ENCODE peak calls at places on chromosomes 16 and 17, in nine cellular contexts. P is sigmoid colon, L is coronary artery, D is dorsolateral prefrontal cortex, Q is pancreas, O is AG04449, V is esophagus squamous epithelium, E is neural crest cell, C is cardiac fibroblast. W is an unnamed sample.

GRCh38 chr17:30530346-30531025 is 53.3 kb downstream of the GOSR1 start:
- DNase-seq in P (no peak), L (no peak), D (no peak), Q (no peak), O (peak; percentile 21), V (no peak), E (no peak), C (peak; percentile 63), W (no peak)

GRCh38 chr17:30590086-30590485 is 112.9 kb downstream of the GOSR1 start:
- DNase-seq in P (no peak), L (no peak), D (no peak), Q (no peak), O (no peak), V (no peak), E (no peak), C (no peak), W (no peak)

GRCh38 chr16:9016824-9017223 is 53.1 kb upstream of the USP7 start:
- DNase-seq in P (no peak), L (no peak), D (peak; percentile 38), Q (no peak), O (no peak), V (no peak), E (no peak), C (no peak), W (no peak)

GRCh38 chr17:80364091-80364691 is 50.8 kb upstream of the ENDOV start:
- DNase-seq in P (peak; percentile 65), L (no peak), D (peak; percentile 28), Q (no peak), O (no peak), V (no peak), E (peak; percentile 26), C (peak; percentile 10), W (peak; percentile 21)

GRCh38 chr17:17153071-17153470 is 53.1 kb downstream of the PLD6 start:
- DNase-seq in P (no peak), L (no peak), D (no peak), Q (no peak), O (no peak), V (no peak), E (no peak), C (no peak), W (peak; percentile 37)

GRCh38 chr17:20156196-20157077 is 147.3 kb downstream of the SPECC1 start:
- DNase-seq in P (no peak), L (no peak), D (no peak), Q (no peak), O (no peak), V (no peak), E (no peak), C (peak; percentile 61), W (peak; percentile 80)

GRCh38 chr17:76445697-76446448 is 7.1 kb downstream of the UBE2O start:
- DNase-seq in P (no peak), L (no peak), D (no peak), Q (no peak), O (no peak), V (no peak), E (no peak), C (no peak), W (no peak)

GRCh38 chr17:74873874-74874614 is 1.2 kb upstream of the FDXR start:
- DNase-seq in P (no peak), L (no peak), D (no peak), Q (no peak), O (no peak), V (no peak), E (no peak), C (no peak), W (no peak)

GRCh38 chr16:14289692-14290340 is 218.7 kb downstream of the MRTFB start:
- DNase-seq in P (no peak), L (no peak), D (no peak), Q (no peak), O (no peak), V (no peak), E (no peak), C (peak; percentile 52), W (peak; percentile 40)

GRCh38 chr17:70646673-70647072 is 477.3 kb downstream of the KCNJ2 start:
- DNase-seq in P (no peak), L (no peak), D (no peak), Q (no peak), O (no peak), V (no peak), E (no peak), C (no peak), W (no peak)

GRCh38 chr16:512802-513201 is 14.7 kb upstream of the CAPN15 start:
- DNase-seq in P (no peak), L (no peak), D (no peak), Q (no peak), O (no peak), V (no peak), E (no peak), C (no peak), W (no peak)

GRCh38 chr17:65243838-65244237 is 106.7 kb downstream of the RGS9 start:
- DNase-seq in P (no peak), L (no peak), D (peak; percentile 43), Q (no peak), O (no peak), V (no peak), E (peak; percentile 26), C (peak; percentile 56), W (peak; percentile 60)

GRCh38 chr17:77886387-77886728 is 72.1 kb upstream of the TNRC6C start:
- DNase-seq in P (no peak), L (no peak), D (no peak), Q (no peak), O (no peak), V (no peak), E (no peak), C (no peak), W (peak; percentile 69)

DNA sequence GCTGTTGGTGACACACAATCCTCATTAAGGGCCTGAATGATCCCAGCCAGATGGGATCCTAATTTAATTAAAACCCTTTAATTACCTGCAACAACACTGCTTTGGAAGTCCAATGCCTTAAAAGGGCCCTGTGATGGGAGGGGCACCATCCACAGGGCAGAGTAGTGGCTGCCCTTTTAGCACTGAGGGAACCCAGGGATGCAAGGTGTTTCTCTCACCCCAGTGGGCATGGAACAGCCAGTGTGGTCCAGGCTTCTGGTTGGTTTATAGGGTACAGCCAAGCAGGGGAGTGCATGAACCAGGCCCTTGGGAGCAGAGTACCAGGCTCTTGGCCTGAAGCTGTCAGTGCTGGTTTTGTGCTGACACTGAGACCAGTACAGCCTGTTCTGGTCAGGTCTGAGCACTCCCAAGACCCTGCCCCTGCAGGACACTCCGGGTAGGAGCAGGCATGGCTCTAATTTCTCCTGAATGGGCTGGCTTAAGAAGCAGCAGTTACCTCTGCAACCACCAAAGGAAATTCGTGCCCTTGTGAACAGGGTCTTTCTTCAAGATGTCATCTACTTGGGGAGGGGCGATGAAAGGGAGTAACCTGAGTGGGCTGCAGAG is 9.9 kb downstream of the NXPH3 start:
- DNase-seq in P (peak; percentile 46), L (no peak), D (no peak), Q (no peak), O (no peak), V (no peak), E (no peak), C (peak; percentile 19), W (no peak)
- TF ChIP-seq CTCF in P (peak; percentile 11), L (no peak), D (no peak), Q (no peak), O (no peak), V (no peak), E (peak; percentile 44), C (peak; percentile 34), W (no peak)

GRCh38 chr17:67218385-67218950 is 26.5 kb downstream of the HELZ start:
- DNase-seq in P (no peak), L (no peak), D (no peak), Q (no peak), O (no peak), V (no peak), E (no peak), C (peak; percentile 74), W (no peak)

GRCh38 chr17:67223924-67224323 is 21.1 kb downstream of the HELZ start:
- DNase-seq in P (no peak), L (no peak), D (no peak), Q (no peak), O (no peak), V (no peak), E (no peak), C (no peak), W (no peak)

GRCh38 chr17:67217446-67217845 is 27.6 kb downstream of the HELZ start:
- DNase-seq in P (no peak), L (no peak), D (no peak), Q (no peak), O (no peak), V (no peak), E (no peak), C (no peak), W (no peak)

GRCh38 chr17:67216544-67217320 is 28.3 kb downstream of the HELZ start:
- DNase-seq in P (no peak), L (no peak), D (no peak), Q (no peak), O (no peak), V (no peak), E (no peak), C (no peak), W (no peak)

GRCh38 chr17:67221062-67221998 is 23.7 kb downstream of the HELZ start:
- DNase-seq in P (no peak), L (no peak), D (no peak), Q (no peak), O (no peak), V (no peak), E (no peak), C (peak; percentile 73), W (peak; percentile 65)
- TF ChIP-seq CTCF in P (peak; percentile 19), L (no peak), D (peak; percentile 62), Q (peak; percentile 34), O (no peak), V (peak; percentile 19), E (peak; percentile 68), C (peak; percentile 68), W (peak; percentile 47)

GRCh38 chr16:89442990-89443726 is 47.2 kb downstream of the ANKRD11 start:
- DNase-seq in P (peak; percentile 77), L (no peak), D (no peak), Q (peak; percentile 71), O (peak; percentile 42), V (no peak), E (no peak), C (peak; percentile 73), W (peak; percentile 95)
- TF ChIP-seq CTCF in P (peak; percentile 19), L (no peak), D (no peak), Q (no peak), O (no peak), V (no peak), E (no peak), C (no peak), W (peak; percentile 12)

GRCh38 chr16:4882633-4883285 is 35.5 kb downstream of the UBN1 start:
- DNase-seq in P (no peak), L (no peak), D (no peak), Q (peak; percentile 46), O (no peak), V (no peak), E (no peak), C (peak; percentile 59), W (peak; percentile 94)

GRCh38 chr16:4880006-4880580 is 32.8 kb downstream of the UBN1 start:
- DNase-seq in P (no peak), L (no peak), D (no peak), Q (no peak), O (no peak), V (no peak), E (no peak), C (no peak), W (no peak)

GRCh38 chr16:4883501-4883900 is 36.2 kb downstream of the UBN1 start:
- DNase-seq in P (no peak), L (no peak), D (no peak), Q (no peak), O (no peak), V (no peak), E (no peak), C (no peak), W (no peak)

GRCh38 chr16:4884209-4884608 is 36.9 kb downstream of the UBN1 start:
- DNase-seq in P (no peak), L (no peak), D (no peak), Q (no peak), O (no peak), V (no peak), E (no peak), C (no peak), W (no peak)

GRCh38 chr16:4882261-4882632 is 35.0 kb downstream of the UBN1 start:
- DNase-seq in P (no peak), L (no peak), D (no peak), Q (no peak), O (no peak), V (no peak), E (no peak), C (peak; percentile 41), W (peak; percentile 35)
- TF ChIP-seq CTCF in P (no peak), L (no peak), D (no peak), Q (no peak), O (no peak), V (no peak), E (no peak), C (no peak), W (no peak)

W was measured in MCF 10A.